ENCODE peak calls at places on chromosomes 3 and 15, in four cellular contexts. G, F, V and Z are unnamed samples.

GRCh38 chr3:40845916-40846315 is 321.2 kb downstream of the ZNF621 start:
- DNase-seq in G (no peak), F (no peak), V (no peak), Z (no peak)

GRCh38 chr3:188486126-188486525 is 332.2 kb downstream of the LPP start:
- DNase-seq in G (no peak), F (no peak), V (no peak), Z (no peak)

GRCh38 chr3:197567900-197568685 is 12.3 kb upstream of the BDH1 start:
- DNase-seq in G (no peak), F (no peak), V (no peak), Z (no peak)

GRCh38 chr3:20561166-20561565 is 375.2 kb upstream of the SGO1 start:
- DNase-seq in G (no peak), F (no peak), V (no peak), Z (no peak)

GRCh38 chr3:46865034-46865507 is 1.8 kb upstream of the MYL3 start:
- DNase-seq in G (no peak), F (no peak), V (no peak), Z (no peak)

GRCh38 chr15:56042982-56043980 is 49.9 kb upstream of the NEDD4 start:
- DNase-seq in G (peak), F (peak), V (peak), Z (peak)

GRCh38 chr15:90839187-90840071 is 29.0 kb upstream of the FURIN start:
- DNase-seq in G (no peak), F (no peak), V (no peak), Z (no peak)

GRCh38 chr3:190366145-190366544 is 21.8 kb upstream of the CLDN16 start:
- DNase-seq in G (no peak), F (no peak), V (no peak), Z (no peak)

GRCh38 chr3:102151935-102152334 is 282.9 kb upstream of the ZPLD1 start:
- DNase-seq in G (no peak), F (no peak), V (no peak), Z (no peak)

GRCh38 chr3:9122732-9123364 is 126.6 kb downstream of the SRGAP3 start:
- DNase-seq in G (no peak), F (no peak), V (no peak), Z (no peak)

GRCh38 chr3:8607285-8608040 is 37.1 kb downstream of the SSUH2 start:
- DNase-seq in G (no peak), F (no peak), V (no peak), Z (peak)

GRCh38 chr15:71595846-71596553 is 214.4 kb upstream of the NR2E3 start:
- DNase-seq in G (no peak), F (no peak), V (no peak), Z (no peak)

GRCh38 chr3:140091143-140091542 is 156.2 kb downstream of the CLSTN2 start:
- DNase-seq in G (no peak), F (no peak), V (no peak), Z (no peak)

GRCh38 chr3:192597511-192597910 is 129.8 kb downstream of the FGF12 start:
- DNase-seq in G (no peak), F (no peak), V (no peak), Z (no peak)

GRCh38 chr3:81289676-81290075 is 471.8 kb downstream of the GBE1 start:
- DNase-seq in G (no peak), F (no peak), V (no peak), Z (no peak)

GRCh38 chr3:8482960-8483665 is 18.5 kb upstream of the LMCD1 start:
- DNase-seq in G (no peak), F (no peak), V (no peak), Z (peak)

GRCh38 chr3:108780235-108780634 is 23.0 kb upstream of the RETNLB start:
- DNase-seq in G (no peak), F (no peak), V (peak), Z (no peak)

GRCh38 chr15:80945605-80946004 is 44.0 kb downstream of the MESD start:
- DNase-seq in G (no peak), F (no peak), V (no peak), Z (no peak)

GRCh38 chr15:73754461-73754860 is 1.3 kb upstream of the INSYN1 start:
- DNase-seq in G (no peak), F (no peak), V (no peak), Z (no peak)

GRCh38 chr3:56801597-56802410 is at the start of gene ARHGEF3:
- DNase-seq in G (peak), F (peak), V (peak), Z (peak)

GRCh38 chr3:139564290-139564861 is 24.8 kb upstream of the RBP1 start:
- DNase-seq in G (no peak), F (no peak), V (no peak), Z (peak)

GRCh38 chr3:122898298-122898697 is 103.4 kb downstream of the SLC49A4 start:
- DNase-seq in G (no peak), F (no peak), V (no peak), Z (no peak)

GRCh38 chr3:123447749-123448502 is 964 bp downstream of the ADCY5 start:
- DNase-seq in G (peak), F (no peak), V (no peak), Z (no peak)

GRCh38 chr3:46989146-46989810 is 9.8 kb downstream of the NBEAL2 start:
- DNase-seq in G (no peak), F (no peak), V (no peak), Z (no peak)

GRCh38 chr3:25621087-25621486 is 43.6 kb downstream of the TOP2B start:
- DNase-seq in G (no peak), F (no peak), V (no peak), Z (no peak)

GRCh38 chr3:16179771-16180736 is 5.6 kb downstream of the GALNT15 start:
- DNase-seq in G (no peak), F (no peak), V (no peak), Z (no peak)

GRCh38 chr15:70643783-70644125 is 119.6 kb downstream of the UACA start:
- DNase-seq in G (no peak), F (no peak), V (no peak), Z (peak)